ENCODE peak calls at places on chromosomes 16 and 17, in ten cellular contexts. V is heart right ventricle; M is CD4-positive, alpha-beta memory T cell; T is CD4-positive, CD25-positive, alpha-beta regulatory T cell; N is psoas muscle; H is mammary epithelial cell; D is GM23338; A is upper lobe of right lung; R is aorta; U is GM12864. K is an unnamed sample.

GRCh38 chr17:76791053-76791980 is 53.4 kb downstream of the MFSD11 start:
- DNase-seq in V (peak; percentile 17), M (no peak), T (no peak), N (peak; percentile 23), H (peak; percentile 65), D (no peak), A (no peak), R (peak; percentile 54), U (no peak), K (peak; percentile 43)

GRCh38 chr17:81097134-81097942 is 62.4 kb downstream of the BAIAP2 start:
- DNase-seq in V (peak; percentile 76), M (no peak), T (no peak), N (peak; percentile 87), H (peak; percentile 71), D (peak; percentile 72), A (peak; percentile 91), R (peak; percentile 95), U (no peak), K (no peak)

GRCh38 chr16:14458576-14458975 is 171.5 kb downstream of the PARN start:
- DNase-seq in V (no peak), M (no peak), T (no peak), N (no peak), H (no peak), D (peak; percentile 79), A (no peak), R (no peak), U (no peak), K (no peak)

GRCh38 chr16:90037202-90037765 is 18.0 kb upstream of the DBNDD1 start:
- DNase-seq in V (no peak), M (no peak), T (no peak), N (no peak), H (no peak), D (no peak), A (no peak), R (peak; percentile 49), U (no peak), K (no peak)

GRCh38 chr17:7886227-7887037 is 2.2 kb upstream of the CHD3 start:
- DNase-seq in V (no peak), M (peak; percentile 63), T (peak; percentile 65), N (no peak), H (peak; percentile 25), D (peak; percentile 72), A (no peak), R (no peak), U (no peak), K (peak; percentile 44)

GRCh38 chr17:36993227-36993626 is 44.5 kb downstream of the AATF start:
- DNase-seq in V (no peak), M (no peak), T (no peak), N (no peak), H (no peak), D (no peak), A (no peak), R (no peak), U (no peak), K (no peak)

GRCh38 chr17:37274432-37274831 is 101.4 kb upstream of the C17orf78 start:
- DNase-seq in V (no peak), M (no peak), T (no peak), N (no peak), H (no peak), D (no peak), A (no peak), R (no peak), U (no peak), K (no peak)

GRCh38 chr16:23061669-23062068 is 87.6 kb downstream of the USP31 start:
- DNase-seq in V (no peak), M (no peak), T (no peak), N (no peak), H (no peak), D (no peak), A (no peak), R (no peak), U (no peak), K (no peak)

GRCh38 chr17:76193616-76194015 is 46.7 kb downstream of the RNF157 start:
- DNase-seq in V (no peak), M (peak; percentile 33), T (no peak), N (no peak), H (no peak), D (peak; percentile 23), A (no peak), R (no peak), U (no peak), K (no peak)

GRCh38 chr16:54331241-54332002 is 44.8 kb upstream of the IRX3 start:
- DNase-seq in V (no peak), M (no peak), T (no peak), N (no peak), H (no peak), D (peak; percentile 83), A (no peak), R (no peak), U (no peak), K (no peak)

GRCh38 chr17:75524971-75525805 is at the start of gene LLGL2:
- DNase-seq in V (peak; percentile 75), M (peak; percentile 91), T (peak; percentile 84), N (peak; percentile 70), H (peak; percentile 88), D (peak; percentile 93), A (peak; percentile 94), R (peak; percentile 88), U (no peak), K (peak; percentile 74)

GRCh38 chr17:65920996-65921395 is 270.9 kb downstream of the CEP112 start:
- DNase-seq in V (no peak), M (no peak), T (no peak), N (no peak), H (no peak), D (peak; percentile 4), A (no peak), R (no peak), U (no peak), K (no peak)

DNA sequence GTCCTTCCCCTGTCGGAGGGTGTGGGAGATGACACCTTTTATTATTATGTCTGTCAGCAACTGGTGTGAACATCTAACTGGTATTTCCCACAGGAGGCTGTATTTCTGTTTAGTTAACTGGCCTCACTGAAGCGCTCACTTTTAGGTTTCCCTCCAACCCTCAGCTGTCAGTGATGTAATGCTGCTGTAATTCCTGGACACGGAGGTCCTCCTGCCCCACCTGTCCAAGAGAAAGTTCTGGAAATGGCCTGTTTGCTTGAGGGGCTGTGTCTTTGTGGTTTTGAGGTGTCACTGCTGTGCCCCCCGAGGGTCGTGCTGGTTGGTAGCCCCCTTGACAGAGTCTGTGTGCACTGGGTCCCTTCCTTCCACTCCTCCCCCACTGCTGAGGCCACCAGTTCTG is 11.5 kb downstream of the KCNJ12 start:
- DNase-seq in V (no peak), M (no peak), T (no peak), N (no peak), H (no peak), D (no peak), A (no peak), R (no peak), U (no peak), K (no peak)
- H3K4me3 ChIP-seq in V (no peak overlapping the region), M (no peak overlapping the region), T (no peak overlapping the region), N (no peak overlapping the region), H (no peak overlapping the region), D (no peak overlapping the region), A (no peak overlapping the region), R (no peak overlapping the region), U (no peak overlapping the region), K (no peak overlapping the region)

GRCh38 chr17:59361916-59362810 is 30.7 kb downstream of the YPEL2 start:
- DNase-seq in V (no peak), M (peak; percentile 49), T (no peak), N (no peak), H (peak; percentile 87), D (no peak), A (no peak), R (no peak), U (peak; percentile 56), K (peak; percentile 15)
- H3K4me3 ChIP-seq in V (no peak overlapping the region), M (no peak overlapping the region), T (peak overlapping the region; percentile 93), N (peak overlapping the region; percentile 1), H (no peak overlapping the region), D (no peak overlapping the region), A (no peak overlapping the region), R (no peak overlapping the region), U (peak overlapping the region; percentile 5), K (peak overlapping the region; percentile 44)

DNA sequence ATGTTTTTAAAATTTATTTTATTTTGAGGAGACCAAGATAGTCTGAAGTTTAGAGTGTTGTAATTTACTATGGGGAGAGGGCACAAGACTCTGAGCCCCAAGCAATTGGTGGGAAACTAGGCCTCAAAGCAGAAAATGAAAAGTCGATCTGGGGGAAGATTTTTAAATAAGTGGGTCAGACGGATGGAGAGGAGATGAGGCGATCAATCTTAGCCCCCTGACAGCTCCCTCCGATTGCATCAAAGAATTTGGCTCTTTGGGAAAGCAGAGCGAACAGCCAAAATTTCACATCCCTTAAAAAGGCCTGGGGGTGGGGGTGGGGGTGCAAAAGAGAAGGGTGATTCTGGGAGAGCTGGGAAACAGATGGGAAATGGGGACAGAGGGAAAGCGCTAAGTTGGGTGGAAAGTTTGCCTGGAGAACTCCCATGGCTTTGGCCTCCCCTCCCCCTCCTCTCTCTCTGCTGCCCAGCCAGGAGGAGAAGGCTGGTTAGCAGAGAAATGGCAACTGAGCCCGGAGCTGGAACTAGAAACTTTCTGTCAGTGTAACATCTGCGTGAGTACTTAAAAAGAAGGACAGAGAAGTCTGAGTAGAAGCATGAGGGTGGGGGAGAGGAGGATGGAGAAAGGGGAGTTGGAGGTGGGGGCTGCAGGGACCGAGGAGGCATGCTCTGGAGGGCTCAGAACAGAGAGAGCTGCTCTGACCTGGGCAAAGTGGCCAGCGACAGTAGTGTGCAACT is 1.4 kb upstream of the HOXB2 start:
- DNase-seq in V (no peak), M (no peak), T (no peak), N (no peak), H (peak; percentile 36), D (peak; percentile 80), A (no peak), R (no peak), U (no peak), K (no peak)
- H3K4me3 ChIP-seq in V (peak overlapping the region; percentile 36), M (no peak overlapping the region), T (peak overlapping the region; percentile 71), N (peak overlapping the region; percentile 44), H (no peak overlapping the region), D (peak overlapping the region; percentile 37), A (peak overlapping the region; percentile 35), R (peak overlapping the region; percentile 5), U (no peak overlapping the region), K (no peak overlapping the region)

GRCh38 chr16:58024673-58025350 is 742 bp upstream of the MMP15 start:
- DNase-seq in V (peak; percentile 52), M (peak; percentile 22), T (no peak), N (peak; percentile 43), H (no peak), D (peak; percentile 77), A (peak; percentile 90), R (peak; percentile 78), U (no peak), K (no peak)

GRCh38 chr16:58022601-58023371 is 2.8 kb upstream of the MMP15 start:
- DNase-seq in V (peak; percentile 80), M (no peak), T (no peak), N (peak; percentile 60), H (peak; percentile 30), D (peak; percentile 29), A (peak; percentile 92), R (peak; percentile 93), U (no peak), K (no peak)

GRCh38 chr16:58025351-58026138 is at the start of gene MMP15:
- DNase-seq in V (peak; percentile 80), M (peak; percentile 60), T (peak; percentile 50), N (peak; percentile 66), H (peak; percentile 76), D (peak; percentile 99), A (peak; percentile 96), R (peak; percentile 89), U (no peak), K (peak; percentile 39)

GRCh38 chr16:58026139-58026704 is 668 bp downstream of the MMP15 start:
- DNase-seq in V (peak; percentile 73), M (no peak), T (no peak), N (peak; percentile 64), H (peak; percentile 59), D (peak; percentile 64), A (peak; percentile 82), R (peak; percentile 88), U (no peak), K (no peak)

GRCh38 chr16:58024347-58024672 is 1.2 kb upstream of the MMP15 start:
- DNase-seq in V (no peak), M (no peak), T (no peak), N (no peak), H (no peak), D (no peak), A (no peak), R (no peak), U (no peak), K (no peak)
- H3K4me3 ChIP-seq in V (peak overlapping the region; percentile 95), M (no peak overlapping the region), T (peak overlapping the region; percentile 59), N (peak overlapping the region; percentile 78), H (no peak overlapping the region), D (peak overlapping the region; percentile 96), A (peak overlapping the region; percentile 77), R (no peak overlapping the region), U (no peak overlapping the region), K (peak overlapping the region; percentile 60)